ENCODE peak calls at places on chromosomes 12 and 14, in six cellular contexts. H is NCI-H1436 treated with DMSO at 0.1 percent for 48 hours, A is B cell, Q is epithelial cell of esophagus, T is epithelial cell of prostate, X is ELF-1. Y is an unnamed sample.

GRCh38 chr12:115620816-115621215 is 656.7 kb downstream of the MED13L start:
- DNase-seq in H (no peak), A (no peak), Q (no peak), T (no peak), X (no peak), Y (no peak)

GRCh38 chr14:33676135-33676566 is 274.7 kb downstream of the EGLN3 start:
- DNase-seq in H (peak), A (no peak), Q (peak), T (no peak), X (peak), Y (peak)

GRCh38 chr14:101520621-101521305 is 40.5 kb upstream of the DIO3 start:
- DNase-seq in H (no peak), A (no peak), Q (no peak), T (no peak), X (no peak), Y (no peak)

GRCh38 chr12:105100207-105100985 is 7.1 kb upstream of the WASHC4 start:
- DNase-seq in H (no peak), A (no peak), Q (peak), T (no peak), X (no peak), Y (peak)

GRCh38 chr12:102910137-102910536 is 6.9 kb downstream of the PAH start:
- DNase-seq in H (no peak), A (no peak), Q (no peak), T (no peak), X (no peak), Y (no peak)

GRCh38 chr12:53055471-53056266 is 5.8 kb downstream of the TNS2 start:
- DNase-seq in H (no peak), A (no peak), Q (no peak), T (no peak), X (no peak), Y (no peak)

GRCh38 chr12:57627504-57628279 is 5.3 kb downstream of the B4GALNT1 start:
- DNase-seq in H (no peak), A (peak), Q (no peak), T (no peak), X (peak), Y (no peak)

GRCh38 chr12:58455146-58455545 is 465.2 kb downstream of the LRIG3 start:
- DNase-seq in H (no peak), A (no peak), Q (no peak), T (no peak), X (no peak), Y (no peak)

GRCh38 chr12:122834921-122835692 is at the start of gene HIP1R:
- DNase-seq in H (no peak), A (peak), Q (peak), T (no peak), X (peak), Y (peak)

GRCh38 chr12:28933176-28933575 is 215.9 kb upstream of the FAR2 start:
- DNase-seq in H (no peak), A (no peak), Q (no peak), T (no peak), X (no peak), Y (no peak)

Y was measured in kidney tubule cell.